ENCODE peak calls at places on chromosomes 7 and 10, in five cellular contexts. One of them, this sample, is unnamed.

GRCh38 chr10:102408728-102409603 is 9.6 kb downstream of the PSD start:
- DNase-seq in fibroblast of lung: peak
- DNase-seq in lung: no peak
- DNase-seq in uterus: peak
- DNase-seq in transverse colon: peak
- DNase-seq in this sample: no peak

GRCh38 chr7:102321351-102322201 is 34.7 kb downstream of the SPDYE6 start:
- DNase-seq in transverse colon: peak
- DNase-seq in lung: no peak
- DNase-seq in uterus: no peak
- DNase-seq in fibroblast of lung: no peak
- DNase-seq in this sample: peak

GRCh38 chr7:41885078-41885477 is 182.2 kb upstream of the INHBA start:
- DNase-seq in transverse colon: no peak
- DNase-seq in fibroblast of lung: peak
- DNase-seq in lung: no peak
- DNase-seq in uterus: no peak
- DNase-seq in this sample: no peak

GRCh38 chr10:59587756-59588140 is 121.9 kb downstream of the SLC16A9 start:
- DNase-seq in fibroblast of lung: no peak
- DNase-seq in transverse colon: no peak
- DNase-seq in uterus: no peak
- DNase-seq in lung: no peak
- DNase-seq in this sample: no peak

GRCh38 chr10:80599424-80599847 is 61.7 kb downstream of the SH2D4B start:
- DNase-seq in fibroblast of lung: peak
- DNase-seq in transverse colon: peak
- DNase-seq in uterus: no peak
- DNase-seq in lung: peak
- DNase-seq in this sample: no peak

GRCh38 chr7:150879345-150879744 is 27.0 kb downstream of the AOC1 start:
- DNase-seq in transverse colon: no peak
- DNase-seq in lung: no peak
- DNase-seq in fibroblast of lung: no peak
- DNase-seq in uterus: no peak
- DNase-seq in this sample: no peak

GRCh38 chr7:5452470-5452899 is 28.9 kb upstream of the TNRC18 start:
- DNase-seq in fibroblast of lung: no peak
- DNase-seq in uterus: no peak
- DNase-seq in lung: no peak
- DNase-seq in transverse colon: no peak
- DNase-seq in this sample: no peak

GRCh38 chr7:41451826-41452225 is 251.1 kb downstream of the INHBA start:
- DNase-seq in lung: no peak
- DNase-seq in transverse colon: no peak
- DNase-seq in uterus: no peak
- DNase-seq in fibroblast of lung: peak
- DNase-seq in this sample: no peak

GRCh38 chr7:138468244-138469123 is 8.4 kb downstream of the TRIM24 start:
- DNase-seq in lung: no peak
- DNase-seq in uterus: no peak
- DNase-seq in transverse colon: no peak
- DNase-seq in fibroblast of lung: peak
- DNase-seq in this sample: no peak

GRCh38 chr10:72009430-72010081 is 45.4 kb downstream of the CHST3 start:
- DNase-seq in lung: peak
- DNase-seq in transverse colon: peak
- DNase-seq in uterus: peak
- DNase-seq in fibroblast of lung: peak
- DNase-seq in this sample: peak

GRCh38 chr7:75611557-75612178 is 119.5 kb downstream of the SPDYE5 start:
- DNase-seq in uterus: peak
- DNase-seq in transverse colon: peak
- DNase-seq in fibroblast of lung: no peak
- DNase-seq in lung: peak
- DNase-seq in this sample: no peak

GRCh38 chr10:87092861-87093460 is 1.7 kb downstream of the GLUD1 start:
- DNase-seq in uterus: no peak
- DNase-seq in lung: no peak
- DNase-seq in fibroblast of lung: peak
- DNase-seq in transverse colon: peak
- DNase-seq in this sample: peak

GRCh38 chr7:80876894-80877414 is 41.9 kb downstream of the SEMA3C start:
- DNase-seq in lung: no peak
- DNase-seq in fibroblast of lung: peak
- DNase-seq in uterus: no peak
- DNase-seq in transverse colon: peak
- DNase-seq in this sample: no peak

GRCh38 chr10:67695555-67695954 is 440 bp downstream of the CTNNA3 start:
- DNase-seq in uterus: no peak
- DNase-seq in fibroblast of lung: no peak
- DNase-seq in lung: no peak
- DNase-seq in transverse colon: no peak
- DNase-seq in this sample: no peak

GRCh38 chr10:91632671-91633550 is at the start of gene PPP1R3C:
- DNase-seq in uterus: peak
- DNase-seq in transverse colon: peak
- DNase-seq in lung: peak
- DNase-seq in fibroblast of lung: peak
- DNase-seq in this sample: peak

GRCh38 chr7:48708635-48709034 is 215.7 kb upstream of the CDC14C start:
- DNase-seq in fibroblast of lung: no peak
- DNase-seq in uterus: no peak
- DNase-seq in transverse colon: no peak
- DNase-seq in lung: no peak
- DNase-seq in this sample: no peak

GRCh38 chr7:47941136-47941844 is 7.0 kb downstream of the PKD1L1 start:
- DNase-seq in fibroblast of lung: peak
- DNase-seq in uterus: no peak
- DNase-seq in lung: no peak
- DNase-seq in transverse colon: no peak
- DNase-seq in this sample: peak

GRCh38 chr7:113751547-113751946 is 167.3 kb downstream of the PPP1R3A start:
- DNase-seq in transverse colon: no peak
- DNase-seq in fibroblast of lung: no peak
- DNase-seq in uterus: no peak
- DNase-seq in lung: no peak
- DNase-seq in this sample: no peak

GRCh38 chr7:123282181-123282580 is 82.4 kb upstream of the SLC13A1 start:
- DNase-seq in lung: no peak
- DNase-seq in transverse colon: no peak
- DNase-seq in fibroblast of lung: peak
- DNase-seq in uterus: no peak
- DNase-seq in this sample: peak

GRCh38 chr10:84135836-84136235 is 3.5 kb upstream of the GHITM start:
- DNase-seq in transverse colon: no peak
- DNase-seq in lung: no peak
- DNase-seq in uterus: no peak
- DNase-seq in fibroblast of lung: no peak
- DNase-seq in this sample: no peak

GRCh38 chr10:77713506-77714280 is 76.1 kb upstream of the KCNMA1 start:
- DNase-seq in transverse colon: no peak
- DNase-seq in lung: no peak
- DNase-seq in uterus: no peak
- DNase-seq in fibroblast of lung: no peak
- DNase-seq in this sample: peak

GRCh38 chr7:95004618-95005282 is 97.4 kb downstream of the PPP1R9A start:
- DNase-seq in fibroblast of lung: no peak
- DNase-seq in uterus: no peak
- DNase-seq in lung: no peak
- DNase-seq in transverse colon: no peak
- DNase-seq in this sample: no peak

GRCh38 chr10:62916157-62916603 is 100.0 kb upstream of the EGR2 start:
- DNase-seq in transverse colon: no peak
- DNase-seq in fibroblast of lung: peak
- DNase-seq in uterus: no peak
- DNase-seq in lung: no peak
- DNase-seq in this sample: no peak

DNA sequence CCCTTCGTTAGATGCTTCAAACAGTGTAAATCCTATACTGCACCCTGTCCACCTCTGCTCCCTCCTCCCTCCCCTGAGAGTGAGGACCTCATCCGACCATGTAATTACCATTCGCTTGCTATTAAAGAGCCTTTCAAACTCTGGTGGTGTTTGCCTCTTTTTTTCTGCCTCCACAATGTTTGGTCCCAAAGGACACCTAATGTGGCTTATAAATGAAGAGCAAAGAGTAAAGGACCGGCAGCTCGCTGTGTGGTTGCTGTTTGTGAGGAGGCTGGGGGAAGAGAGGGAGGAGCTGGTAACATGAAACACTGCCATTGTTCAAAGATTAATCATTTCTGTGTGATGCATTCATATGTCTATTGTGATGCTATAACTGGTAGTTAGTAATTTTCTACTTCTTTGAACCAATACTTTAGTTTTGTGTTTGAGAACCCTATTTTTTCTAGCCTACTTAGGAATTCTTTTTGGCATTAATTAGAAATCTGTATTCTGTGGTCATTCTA is 27.9 kb downstream of the MTURN start:
- DNase-seq in transverse colon: no peak
- DNase-seq in lung: no peak
- DNase-seq in fibroblast of lung: peak
- DNase-seq in uterus: no peak
- DNase-seq in this sample: peak
- H3K4me3 ChIP-seq in transverse colon: no peak
- H3K4me3 ChIP-seq in lung: no peak
- H3K4me3 ChIP-seq in fibroblast of lung: no peak
- H3K4me3 ChIP-seq in uterus: no peak
- H3K4me3 ChIP-seq in this sample: peak

GRCh38 chr10:12427276-12427675 is 77.9 kb downstream of the CAMK1D start:
- DNase-seq in lung: no peak
- DNase-seq in uterus: no peak
- DNase-seq in transverse colon: no peak
- DNase-seq in fibroblast of lung: no peak
- DNase-seq in this sample: no peak

GRCh38 chr10:12432402-12433189 is 83.2 kb downstream of the CAMK1D start:
- DNase-seq in lung: no peak
- DNase-seq in uterus: no peak
- DNase-seq in fibroblast of lung: no peak
- DNase-seq in transverse colon: peak
- DNase-seq in this sample: no peak

GRCh38 chr10:12430406-12430982 is 81.1 kb downstream of the CAMK1D start:
- DNase-seq in uterus: no peak
- DNase-seq in fibroblast of lung: no peak
- DNase-seq in transverse colon: no peak
- DNase-seq in lung: no peak
- DNase-seq in this sample: no peak

GRCh38 chr10:12431453-12432101 is 82.2 kb downstream of the CAMK1D start:
- DNase-seq in transverse colon: no peak
- DNase-seq in lung: no peak
- DNase-seq in fibroblast of lung: no peak
- DNase-seq in uterus: no peak
- DNase-seq in this sample: no peak

DNA sequence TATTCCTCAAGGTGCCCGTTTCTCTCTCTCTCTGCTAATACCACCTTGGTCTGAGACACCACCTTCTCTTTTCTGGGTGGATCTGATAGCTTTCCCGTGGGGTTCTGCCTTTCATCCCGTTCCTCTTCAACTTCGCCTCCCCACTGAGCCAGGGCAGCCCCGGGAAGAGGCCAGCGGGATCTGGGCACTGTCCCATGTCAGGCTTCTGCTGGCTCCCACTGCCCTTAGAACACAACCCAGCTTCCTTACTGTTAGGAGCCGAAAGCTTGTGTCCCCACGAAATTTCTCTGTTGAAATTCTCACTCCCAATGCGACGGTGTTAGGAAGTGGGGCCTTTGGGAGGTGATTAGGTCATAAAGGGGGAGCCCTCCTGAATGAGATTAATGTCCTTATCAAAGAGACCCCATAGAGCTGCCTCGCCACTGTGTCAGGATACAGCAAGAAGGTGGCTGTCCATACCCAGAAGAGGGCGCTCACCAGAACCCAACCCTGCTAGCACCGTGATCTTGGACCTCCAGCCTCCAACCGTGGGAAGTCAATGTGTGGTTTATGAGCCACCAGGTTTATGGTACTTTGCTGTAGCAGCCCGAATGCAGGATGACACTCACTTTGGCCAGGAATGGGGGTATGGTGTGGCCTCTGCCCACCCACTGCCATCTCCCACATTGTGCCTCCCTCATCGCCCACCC is 79.2 kb downstream of the CAMK1D start:
- DNase-seq in fibroblast of lung: no peak
- DNase-seq in lung: no peak
- DNase-seq in uterus: no peak
- DNase-seq in transverse colon: no peak
- DNase-seq in this sample: no peak
- H3K27ac ChIP-seq in fibroblast of lung: no peak
- H3K27ac ChIP-seq in lung: no peak
- H3K27ac ChIP-seq in uterus: no peak
- H3K27ac ChIP-seq in transverse colon: no peak
- H3K27ac ChIP-seq in this sample: no peak

GRCh38 chr10:110818311-110819257 is 53.1 kb upstream of the PDCD4 start:
- DNase-seq in fibroblast of lung: no peak
- DNase-seq in uterus: no peak
- DNase-seq in lung: peak
- DNase-seq in transverse colon: peak
- DNase-seq in this sample: no peak
- H3K4me3 ChIP-seq in fibroblast of lung: no peak
- H3K4me3 ChIP-seq in uterus: no peak
- H3K4me3 ChIP-seq in lung: no peak
- H3K4me3 ChIP-seq in transverse colon: no peak
- H3K4me3 ChIP-seq in this sample: no peak

GRCh38 chr7:117478796-117479479 is 887 bp upstream of the CFTR start:
- DNase-seq in uterus: no peak
- DNase-seq in lung: no peak
- DNase-seq in fibroblast of lung: no peak
- DNase-seq in transverse colon: no peak
- DNase-seq in this sample: no peak
- H3K27ac ChIP-seq in uterus: no peak
- H3K27ac ChIP-seq in lung: no peak
- H3K27ac ChIP-seq in fibroblast of lung: no peak
- H3K27ac ChIP-seq in transverse colon: peak
- H3K27ac ChIP-seq in this sample: no peak